ENCODE peak calls at places on chromosomes 6 and 20, in eight cellular contexts. M, I, L, D, C, R, A and O are unnamed samples.

GRCh38 chr6:158686791-158687381 is 37.0 kb downstream of the SYTL3 start:
- DNase-seq in R (no peak), I (no peak), M (no peak), C (no peak), L (peak; percentile 73), A (no peak), D (no peak), O (no peak)

GRCh38 chr6:98547634-98548033 is 286.7 kb upstream of the POU3F2 start:
- DNase-seq in D (no peak), R (no peak), L (no peak), A (no peak), I (no peak), C (no peak), M (no peak), O (no peak)

GRCh38 chr6:41706876-41707564 is 28.4 kb downstream of the TFEB start:
- DNase-seq in A (peak; percentile 76), D (peak; percentile 45), C (no peak), M (peak; percentile 67), L (peak; percentile 35), R (no peak), I (no peak), O (no peak)

GRCh38 chr6:111258615-111259088 is 171.3 kb downstream of the SLC16A10 start:
- DNase-seq in M (no peak), L (no peak), A (no peak), I (no peak), D (no peak), C (no peak), R (peak; percentile 77), O (no peak)

GRCh38 chr6:33213166-33213988 is 5.1 kb downstream of the RING1 start:
- DNase-seq in L (peak; percentile 58), M (no peak), A (no peak), R (peak; percentile 13), C (no peak), D (peak; percentile 46), I (peak; percentile 63), O (no peak)

GRCh38 chr6:154247119-154247814 is 109.3 kb downstream of the IPCEF1 start:
- DNase-seq in I (peak; percentile 44), C (peak; percentile 19), R (no peak), A (no peak), M (no peak), D (no peak), L (peak; percentile 58), O (no peak)

GRCh38 chr20:59933296-59933848 is at the start of gene SYCP2:
- DNase-seq in D (no peak), R (no peak), I (no peak), C (no peak), M (no peak), A (no peak), L (no peak), O (peak; percentile 67)

GRCh38 chr20:36352843-36353553 is 46.9 kb downstream of the DLGAP4 start:
- DNase-seq in I (peak; percentile 24), R (no peak), D (no peak), L (no peak), C (no peak), M (no peak), A (no peak), O (no peak)

GRCh38 chr6:162069995-162070394 is 657.6 kb downstream of the PRKN start:
- DNase-seq in C (no peak), A (no peak), R (no peak), L (no peak), I (no peak), M (no peak), D (no peak), O (no peak)

GRCh38 chr6:43771858-43772570 is 2.0 kb downstream of the VEGFA start:
- DNase-seq in I (peak; percentile 73), M (no peak), A (peak; percentile 79), L (peak; percentile 41), R (no peak), D (peak; percentile 73), C (no peak), O (no peak)

GRCh38 chr6:52545050-52545843 is 31.6 kb downstream of the TRAM2 start:
- DNase-seq in C (no peak), I (no peak), R (no peak), A (no peak), D (no peak), M (no peak), L (no peak), O (no peak)

GRCh38 chr6:122202576-122203137 is 196.8 kb upstream of the HSF2 start:
- DNase-seq in L (no peak), C (no peak), A (no peak), D (no peak), R (no peak), M (no peak), I (no peak), O (no peak)

GRCh38 chr6:7215798-7216231 is 97.2 kb downstream of the SSR1 start:
- DNase-seq in M (no peak), A (no peak), C (no peak), D (no peak), I (no peak), L (no peak), R (no peak), O (no peak)

GRCh38 chr20:8790442-8791074 is 278.3 kb upstream of the PLCB4 start:
- DNase-seq in C (peak; percentile 18), D (peak; percentile 39), R (peak; percentile 48), M (no peak), L (peak; percentile 21), A (peak; percentile 55), I (peak; percentile 58), O (peak; percentile 8)